ENCODE peak calls at places on chromosomes 13 and 19, in eight cellular contexts. T, V, S, Q, P, J, Y and W are unnamed samples.

GRCh38 chr19:46574533-46574932 is 26.6 kb upstream of the CALM3 start:
- DNase-seq in T (no peak), Y (peak; percentile 12), Q (peak; percentile 49), S (peak; percentile 9), J (peak; percentile 56), P (no peak), V (no peak), W (no peak)

GRCh38 chr13:53520132-53520531 is 491.5 kb downstream of the OLFM4 start:
- DNase-seq in Q (no peak), J (no peak), T (no peak), Y (no peak), V (no peak), P (no peak), S (no peak), W (no peak)

GRCh38 chr13:33017410-33017929 is 1.2 kb downstream of the KL start:
- DNase-seq in S (no peak), T (peak; percentile 43), Q (no peak), Y (peak; percentile 14), J (peak; percentile 24), P (no peak), V (no peak), W (peak; percentile 50)

GRCh38 chr13:93147946-93148345 is 78.7 kb upstream of the GPC6 start:
- DNase-seq in P (no peak), S (no peak), Y (no peak), V (no peak), J (no peak), Q (no peak), T (peak; percentile 9), W (no peak)

GRCh38 chr19:8526345-8527062 is 12.5 kb upstream of the ZNF414 start:
- DNase-seq in P (peak; percentile 94), Q (no peak), T (peak; percentile 27), J (no peak), V (no peak), S (no peak), Y (no peak), W (no peak)

GRCh38 chr13:20181180-20181579 is 11.6 kb downstream of the GJB2 start:
- DNase-seq in S (no peak), J (no peak), Y (no peak), P (no peak), T (no peak), V (no peak), Q (no peak), W (no peak)

GRCh38 chr19:1767464-1767933 is 14.2 kb downstream of the ONECUT3 start:
- DNase-seq in Q (peak; percentile 49), P (peak; percentile 89), Y (peak; percentile 73), S (peak; percentile 45), T (peak; percentile 78), J (peak; percentile 66), V (no peak), W (no peak)

GRCh38 chr19:54481326-54481930 is 8.3 kb upstream of the CDC42EP5 start:
- DNase-seq in Q (no peak), T (peak; percentile 53), V (peak; percentile 11), S (no peak), P (no peak), Y (peak; percentile 40), J (no peak), W (no peak)

GRCh38 chr19:28482221-28482620 is 730.7 kb downstream of the UQCRFS1 start:
- DNase-seq in Y (no peak), J (no peak), V (no peak), S (no peak), Q (no peak), P (no peak), T (no peak), W (no peak)

GRCh38 chr19:4910594-4911273 is 1.4 kb downstream of the UHRF1 start:
- DNase-seq in J (peak; percentile 18), P (peak; percentile 63), V (peak; percentile 72), Q (no peak), T (peak; percentile 82), Y (no peak), S (no peak), W (no peak)

GRCh38 chr13:39484506-39485313 is 118.3 kb downstream of the LHFPL6 start:
- DNase-seq in P (no peak), V (no peak), Q (no peak), T (no peak), J (no peak), Y (no peak), S (no peak), W (no peak)

GRCh38 chr13:109940637-109941036 is 154.3 kb upstream of the IRS2 start:
- DNase-seq in P (no peak), Y (no peak), Q (no peak), T (no peak), S (no peak), V (no peak), J (no peak), W (no peak)

GRCh38 chr13:111247552-111247951 is 72.9 kb upstream of the TEX29 start:
- DNase-seq in V (no peak), J (no peak), P (no peak), T (no peak), Y (no peak), Q (no peak), S (no peak), W (no peak)

GRCh38 chr19:34173145-34173956 is 1.0 kb downstream of the LSM14A start:
- DNase-seq in T (peak; percentile 48), S (no peak), Q (no peak), P (peak; percentile 43), V (no peak), Y (peak; percentile 15), J (peak; percentile 6), W (no peak)

GRCh38 chr19:52660981-52661380 is 22.8 kb upstream of the ZNF83 start:
- DNase-seq in Y (no peak), P (no peak), T (no peak), J (no peak), Q (no peak), S (no peak), V (no peak), W (no peak)

GRCh38 chr13:110405597-110406450 is 98.7 kb downstream of the COL4A2 start:
- DNase-seq in Q (no peak), J (no peak), V (no peak), Y (no peak), S (no peak), P (no peak), T (no peak), W (no peak)